ENCODE peak calls at places on chromosomes 11 and 22, in ten cellular contexts. P, X, K, E, D, N, H, Z, M and B are unnamed samples.

GRCh38 chr22:37001826-37002225 is 17.4 kb downstream of the TST start:
- DNase-seq in P (no peak), X (no peak), K (no peak), E (no peak), D (no peak), N (no peak), H (no peak), Z (no peak), M (no peak), B (no peak)

GRCh38 chr22:26848244-26848920 is 191.0 kb downstream of the MIAT start:
- DNase-seq in P (peak), X (no peak), K (no peak), E (no peak), D (no peak), N (no peak), H (no peak), Z (peak), M (peak), B (peak)

GRCh38 chr22:47406896-47407295 is 644.4 kb downstream of the TBC1D22A start:
- DNase-seq in P (no peak), X (peak), K (no peak), E (no peak), D (no peak), N (no peak), H (no peak), Z (no peak), M (no peak), B (no peak)

GRCh38 chr11:16749666-16750065 is 11.2 kb downstream of the C11orf58 start:
- DNase-seq in P (no peak), X (no peak), K (no peak), E (no peak), D (no peak), N (no peak), H (no peak), Z (no peak), M (no peak), B (no peak)

GRCh38 chr22:17955611-17956379 is 68.6 kb downstream of the MICAL3 start:
- DNase-seq in P (no peak), X (no peak), K (no peak), E (no peak), D (peak), N (no peak), H (no peak), Z (no peak), M (no peak), B (no peak)

GRCh38 chr11:124285610-124286344 is 28.0 kb downstream of the OR8D1 start:
- DNase-seq in P (peak), X (no peak), K (peak), E (no peak), D (no peak), N (peak), H (no peak), Z (peak), M (no peak), B (peak)

GRCh38 chr22:46081831-46082210 is 68.5 kb upstream of the PPARA start:
- DNase-seq in P (no peak), X (peak), K (no peak), E (no peak), D (peak), N (no peak), H (no peak), Z (no peak), M (no peak), B (no peak)

GRCh38 chr11:41950470-41951143 is 491.2 kb upstream of the LRRC4C start:
- DNase-seq in P (no peak), X (no peak), K (no peak), E (peak), D (no peak), N (no peak), H (no peak), Z (no peak), M (peak), B (no peak)

GRCh38 chr22:41885116-41885515 is 29.8 kb downstream of the SHISA8 start:
- DNase-seq in P (no peak), X (no peak), K (no peak), E (no peak), D (no peak), N (no peak), H (no peak), Z (no peak), M (no peak), B (no peak)

GRCh38 chr11:133492895-133493294 is 39.4 kb downstream of the OPCML start:
- DNase-seq in P (no peak), X (no peak), K (no peak), E (no peak), D (no peak), N (no peak), H (no peak), Z (no peak), M (no peak), B (no peak)

GRCh38 chr11:97502201-97502600 is 1112.4 kb downstream of the JRKL start:
- DNase-seq in P (peak), X (no peak), K (no peak), E (no peak), D (no peak), N (no peak), H (no peak), Z (peak), M (no peak), B (peak)

GRCh38 chr11:65660038-65660437 is 2.7 kb downstream of the RELA start:
- DNase-seq in P (no peak), X (no peak), K (no peak), E (no peak), D (peak), N (no peak), H (no peak), Z (no peak), M (no peak), B (no peak)

GRCh38 chr22:27412866-27413445 is 388.6 kb downstream of the MN1 start:
- DNase-seq in P (no peak), X (no peak), K (no peak), E (no peak), D (no peak), N (no peak), H (no peak), Z (no peak), M (no peak), B (no peak)

GRCh38 chr11:68043349-68044144 is 4.7 kb downstream of the TCIRG1 start:
- DNase-seq in P (peak), X (peak), K (no peak), E (no peak), D (peak), N (no peak), H (no peak), Z (peak), M (no peak), B (peak)

GRCh38 chr22:24500251-24500820 is 5.2 kb downstream of the UPB1 start:
- DNase-seq in P (no peak), X (no peak), K (no peak), E (no peak), D (no peak), N (no peak), H (no peak), Z (no peak), M (no peak), B (no peak)

GRCh38 chr11:20036625-20037335 is 123.5 kb downstream of the DBX1 start:
- DNase-seq in P (no peak), X (no peak), K (no peak), E (no peak), D (no peak), N (no peak), H (no peak), Z (no peak), M (no peak), B (no peak)

GRCh38 chr11:17597770-17598169 is 50.7 kb downstream of the OTOG start:
- DNase-seq in P (no peak), X (no peak), K (no peak), E (no peak), D (peak), N (no peak), H (no peak), Z (no peak), M (no peak), B (no peak)

DNA sequence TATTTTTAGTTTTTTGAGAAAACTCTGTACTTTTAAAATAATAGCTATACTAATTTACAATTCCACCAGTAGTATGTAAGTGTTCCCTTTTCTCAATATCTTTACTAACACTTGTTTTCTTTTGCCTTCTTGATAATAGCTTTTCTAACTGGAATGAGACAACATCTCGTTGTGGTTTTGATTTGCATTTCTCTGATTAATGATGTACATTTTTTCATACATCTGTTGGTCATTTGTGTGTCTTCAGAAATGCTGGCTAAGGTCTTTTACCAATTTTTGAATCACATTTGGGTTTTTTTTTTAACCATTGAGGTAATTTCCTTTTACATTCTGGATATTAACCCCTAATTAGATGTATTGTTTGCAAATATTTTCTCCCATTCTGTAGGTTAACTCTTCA is 258.9 kb downstream of the DYNC2H1 start:
- DNase-seq in P (no peak), X (no peak), K (no peak), E (no peak), D (no peak), N (no peak), H (no peak), Z (no peak), M (no peak), B (no peak)
- H3K4me3 ChIP-seq in P (no peak), X (no peak), K (no peak), E (no peak), D (no peak), N (no peak), H (no peak), Z (no peak), M (no peak), B (no peak)

GRCh38 chr22:35834080-35834479 is 116.4 kb downstream of the APOL5 start:
- DNase-seq in P (no peak), X (no peak), K (peak), E (no peak), D (no peak), N (no peak), H (no peak), Z (no peak), M (no peak), B (no peak)
- H3K4me3 ChIP-seq in P (no peak), X (no peak), K (no peak), E (no peak), D (no peak), N (no peak), H (no peak), Z (no peak), M (no peak), B (no peak)

GRCh38 chr11:13446444-13446843 is 16.6 kb downstream of the BTBD10 start:
- DNase-seq in P (no peak), X (no peak), K (peak), E (no peak), D (no peak), N (no peak), H (no peak), Z (peak), M (no peak), B (no peak)

GRCh38 chr11:13449522-13449921 is 13.5 kb downstream of the BTBD10 start:
- DNase-seq in P (no peak), X (no peak), K (no peak), E (no peak), D (no peak), N (no peak), H (no peak), Z (no peak), M (no peak), B (no peak)

GRCh38 chr11:13440100-13440855 is 22.7 kb downstream of the BTBD10 start:
- DNase-seq in P (peak), X (peak), K (peak), E (no peak), D (peak), N (peak), H (peak), Z (peak), M (peak), B (peak)

GRCh38 chr11:13448876-13449275 is 14.1 kb downstream of the BTBD10 start:
- DNase-seq in P (no peak), X (no peak), K (peak), E (no peak), D (no peak), N (no peak), H (peak), Z (peak), M (no peak), B (peak)

GRCh38 chr11:13445588-13445987 is 17.4 kb downstream of the BTBD10 start:
- DNase-seq in P (no peak), X (no peak), K (no peak), E (no peak), D (no peak), N (no peak), H (no peak), Z (no peak), M (no peak), B (no peak)
- H3K4me3 ChIP-seq in P (no peak), X (no peak), K (no peak), E (no peak), D (no peak), N (no peak), H (no peak), Z (no peak), M (no peak), B (no peak)

DNA sequence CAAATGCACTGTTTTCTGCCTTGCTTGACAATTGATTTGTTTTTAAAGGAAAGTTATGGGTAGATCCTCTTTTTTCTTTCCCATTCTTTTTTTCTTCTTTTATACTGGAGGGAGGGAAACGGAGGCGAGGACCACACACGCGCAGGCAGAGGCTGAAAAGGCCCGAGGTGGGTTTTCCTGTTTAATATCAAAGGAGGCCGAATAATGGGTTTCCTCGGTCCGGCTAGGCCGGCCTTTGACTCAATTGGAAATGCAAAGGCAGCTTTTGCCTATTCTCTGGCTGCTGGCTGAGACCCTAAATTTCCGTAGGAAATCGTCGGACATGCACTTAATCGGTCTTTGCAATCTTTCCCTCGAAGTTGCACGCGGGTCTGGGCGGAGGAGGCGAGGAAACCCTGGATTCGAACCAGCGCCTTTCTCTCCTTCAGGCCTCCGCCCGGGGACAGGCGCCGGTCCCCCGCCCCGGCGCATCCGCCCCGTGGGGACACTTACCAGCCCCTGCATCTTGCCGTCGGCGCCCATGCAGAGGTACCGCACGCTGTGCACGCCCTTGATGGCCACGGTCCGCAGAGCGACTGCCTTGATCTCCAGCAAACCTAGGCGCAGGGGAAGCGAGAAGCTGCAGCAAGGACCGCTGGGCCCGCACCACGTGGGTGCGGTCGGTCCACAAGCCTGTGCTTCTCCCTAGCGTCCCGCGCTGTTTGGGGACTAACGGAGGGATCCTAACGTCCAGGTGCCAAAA is 882 bp downstream of the FGF19 start:
- DNase-seq in P (no peak), X (no peak), K (no peak), E (no peak), D (no peak), N (no peak), H (no peak), Z (no peak), M (peak), B (no peak)
- H3K4me3 ChIP-seq in P (no peak), X (no peak), K (no peak), E (no peak), D (no peak), N (no peak), H (no peak), Z (no peak), M (no peak), B (no peak)

GRCh38 chr11:64165842-64166635 is at the start of gene MACROD1:
- DNase-seq in P (peak), X (peak), K (peak), E (peak), D (peak), N (no peak), H (peak), Z (peak), M (peak), B (peak)

GRCh38 chr11:64161037-64161436 is 4.9 kb downstream of the MACROD1 start:
- DNase-seq in P (no peak), X (no peak), K (no peak), E (no peak), D (no peak), N (no peak), H (no peak), Z (no peak), M (no peak), B (no peak)

GRCh38 chr11:64163951-64164350 is 2.0 kb downstream of the MACROD1 start:
- DNase-seq in P (no peak), X (no peak), K (no peak), E (no peak), D (no peak), N (no peak), H (no peak), Z (no peak), M (peak), B (no peak)

GRCh38 chr11:64165482-64165841 is 451 bp downstream of the MACROD1 start:
- DNase-seq in P (no peak), X (peak), K (no peak), E (peak), D (no peak), N (no peak), H (peak), Z (no peak), M (no peak), B (no peak)

GRCh38 chr11:64164392-64165312 is 1.3 kb downstream of the MACROD1 start:
- DNase-seq in P (no peak), X (no peak), K (no peak), E (no peak), D (peak), N (no peak), H (peak), Z (no peak), M (peak), B (no peak)
- H3K4me3 ChIP-seq in P (peak), X (peak), K (peak), E (peak), D (no peak), N (peak), H (peak), Z (peak), M (no peak), B (peak)

DNA sequence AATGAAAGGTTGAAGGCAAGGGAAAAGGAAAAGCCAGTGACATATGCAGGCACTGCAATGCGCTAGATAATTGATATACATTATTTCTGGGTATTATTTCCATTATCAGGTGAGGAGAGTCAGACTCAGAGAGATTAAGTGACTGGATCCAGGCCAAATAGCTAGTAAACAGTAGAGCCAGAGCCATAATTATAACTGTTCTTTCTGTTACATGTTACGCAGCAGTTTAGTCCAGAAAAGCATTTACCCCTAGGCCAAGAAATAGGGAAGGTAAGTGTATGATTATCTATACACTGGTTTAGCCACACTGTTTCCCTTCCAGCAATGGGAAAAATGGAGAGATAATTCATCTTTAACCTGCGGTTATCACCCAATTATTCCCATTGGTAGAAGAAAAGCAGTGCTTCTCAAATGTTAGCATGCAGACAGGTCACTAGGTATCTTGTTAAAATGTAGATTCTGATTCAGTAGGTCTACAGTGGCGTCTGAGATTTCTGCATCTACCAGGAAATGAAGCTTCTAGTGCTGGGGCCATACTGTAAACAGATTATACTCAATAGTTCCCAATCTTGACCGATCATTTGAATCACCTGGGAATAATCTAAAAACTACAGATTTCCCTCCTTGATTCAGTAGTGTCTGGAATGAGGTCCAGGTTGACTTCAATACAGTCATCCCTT is 69.4 kb downstream of the RBFOX2 start:
- DNase-seq in P (no peak), X (no peak), K (no peak), E (no peak), D (no peak), N (no peak), H (no peak), Z (no peak), M (no peak), B (no peak)
- H3K4me3 ChIP-seq in P (no peak), X (no peak), K (no peak), E (no peak), D (no peak), N (no peak), H (no peak), Z (no peak), M (no peak), B (no peak)

GRCh38 chr22:38110008-38110862 is at the start of gene BAIAP2L2:
- DNase-seq in P (no peak), X (peak), K (no peak), E (no peak), D (no peak), N (no peak), H (no peak), Z (no peak), M (no peak), B (no peak)
- H3K4me3 ChIP-seq in P (no peak), X (peak), K (no peak), E (no peak), D (no peak), N (no peak), H (no peak), Z (no peak), M (no peak), B (no peak)